ENCODE peak calls at places on chromosomes 4 and X, in nine cellular contexts. E, T, S, N, F, W, R, A and G are unnamed samples.
A peak's percentile ranks its signal among the peaks of the same experiment; 100 is the strongest.

GRCh38 chr4:5280845-5281244 is 229.6 kb downstream of the STK32B start:
- DNase-seq in E (no peak), T (no peak), S (no peak), N (no peak), F (no peak), W (no peak), R (no peak), A (no peak), G (no peak)

GRCh38 chrX:129738466-129739308 is at the start of gene XPNPEP2:
- DNase-seq in E (no peak), T (no peak), S (no peak), N (peak; percentile 55), F (no peak), W (no peak), R (no peak), A (no peak), G (no peak)

GRCh38 chr4:26719954-26720552 is 136.2 kb downstream of the TBC1D19 start:
- DNase-seq in E (peak; percentile 40), T (no peak), S (no peak), N (no peak), F (no peak), W (no peak), R (peak; percentile 21), A (no peak), G (no peak)

GRCh38 chr4:20423420-20423819 is 171.7 kb downstream of the SLIT2 start:
- DNase-seq in E (no peak), T (no peak), S (no peak), N (no peak), F (no peak), W (no peak), R (no peak), A (no peak), G (no peak)

GRCh38 chr4:100190643-100191600 is 654 bp upstream of the DDIT4L start:
- DNase-seq in E (peak; percentile 16), T (no peak), S (no peak), N (no peak), F (peak; percentile 8), W (no peak), R (no peak), A (no peak), G (no peak)

GRCh38 chr4:4677825-4678522 is 136.1 kb upstream of the STX18 start:
- DNase-seq in E (peak; percentile 28), T (no peak), S (no peak), N (no peak), F (peak; percentile 68), W (no peak), R (no peak), A (no peak), G (no peak)

GRCh38 chr4:78432896-78433295 is 118.7 kb upstream of the ANXA3 start:
- DNase-seq in E (no peak), T (no peak), S (no peak), N (no peak), F (no peak), W (no peak), R (no peak), A (no peak), G (no peak)

GRCh38 chr4:66048861-66049260 is 378.6 kb upstream of the EPHA5 start:
- DNase-seq in E (no peak), T (no peak), S (no peak), N (no peak), F (no peak), W (no peak), R (peak; percentile 4), A (no peak), G (no peak)

GRCh38 chr4:70996014-70996353 is 2.5 kb downstream of the DCK start:
- DNase-seq in E (no peak), T (no peak), S (no peak), N (no peak), F (no peak), W (no peak), R (no peak), A (no peak), G (no peak)

GRCh38 chrX:24870143-24870542 is 145.6 kb downstream of the ARX start:
- DNase-seq in E (no peak), T (no peak), S (no peak), N (no peak), F (no peak), W (no peak), R (no peak), A (no peak), G (no peak)

GRCh38 chr4:105061136-105061696 is 85.5 kb upstream of the TET2 start:
- DNase-seq in E (peak; percentile 89), T (no peak), S (peak; percentile 19), N (no peak), F (peak; percentile 24), W (no peak), R (no peak), A (peak; percentile 9), G (no peak)